ENCODE peak calls at places on chromosome 9, in nine cellular contexts. V is suprapubic skin, W is tibial nerve, I is ovary, D is stomach, M is esophagus muscularis mucosa, C is A549, U is H1, G is sigmoid colon. N is an unnamed sample. For H3K9me3, the result is how much of the 10 kb centered on the place peaks cover.

GRCh38 chr9:20240498-20240897 is 381.8 kb downstream of the MLLT3 start:
- DNase-seq in W (no peak), U (no peak), I (no peak), C (no peak), D (no peak), V (no peak), M (no peak), G (no peak), N (no peak)

GRCh38 chr9:93595461-93595860 is 19.1 kb downstream of the PHF2 start:
- DNase-seq in M (no peak), D (no peak), W (no peak), U (no peak), C (no peak), I (no peak), V (peak), G (no peak), N (no peak)

GRCh38 chr9:6739218-6739617 is 18.6 kb upstream of the KDM4C start:
- DNase-seq in D (no peak), U (no peak), C (peak), V (no peak), G (no peak), M (no peak), I (no peak), W (no peak), N (no peak)

GRCh38 chr9:70563437-70564204 is 149.2 kb upstream of the KLF9 start:
- DNase-seq in G (no peak), C (no peak), W (no peak), M (no peak), I (no peak), D (no peak), U (no peak), V (no peak), N (peak)

GRCh38 chr9:111094433-111095421 is 56.5 kb upstream of the LPAR1 start:
- DNase-seq in C (peak), D (no peak), U (no peak), M (no peak), W (no peak), I (no peak), G (peak), V (peak), N (peak)

GRCh38 chr9:129176786-129177442 is 1.1 kb downstream of the IER5L start:
- DNase-seq in U (no peak), C (no peak), W (no peak), M (no peak), V (no peak), I (peak), G (peak), D (no peak), N (no peak)

GRCh38 chr9:100914266-100914665 is 114.3 kb upstream of the PLPPR1 start:
- DNase-seq in I (no peak), D (no peak), U (no peak), W (no peak), C (no peak), V (no peak), G (no peak), M (no peak), N (no peak)

GRCh38 chr9:81244631-81245030 is 444.7 kb downstream of the TLE1 start:
- DNase-seq in W (no peak), M (no peak), D (no peak), C (no peak), G (no peak), I (no peak), V (no peak), U (no peak), N (no peak)

GRCh38 chr9:37914701-37915358 is 10.9 kb upstream of the SLC25A51 start:
- DNase-seq in G (no peak), U (no peak), I (no peak), M (no peak), C (no peak), W (no peak), V (no peak), D (no peak), N (no peak)

GRCh38 chr9:3480353-3480655 is 45.5 kb downstream of the RFX3 start:
- DNase-seq in U (no peak), V (no peak), I (no peak), G (no peak), M (no peak), W (no peak), C (no peak), D (no peak), N (no peak)

GRCh38 chr9:71824242-71824641 is 55.9 kb upstream of the CEMIP2 start:
- DNase-seq in V (no peak), G (no peak), D (no peak), C (no peak), M (no peak), W (no peak), I (no peak), U (no peak), N (no peak)

GRCh38 chr9:79829566-79830347 is 258.0 kb downstream of the TLE4 start:
- DNase-seq in U (no peak), G (no peak), W (no peak), C (no peak), M (no peak), D (no peak), I (no peak), V (no peak), N (no peak)

GRCh38 chr9:93318441-93318840 is 133.0 kb upstream of the FAM120A start:
- DNase-seq in V (no peak), U (no peak), I (no peak), M (no peak), D (no peak), G (no peak), C (no peak), W (no peak), N (no peak)

GRCh38 chr9:893843-894420 is 52.4 kb downstream of the DMRT1 start:
- DNase-seq in C (peak), V (no peak), G (no peak), I (no peak), D (peak), M (no peak), U (peak), W (no peak), N (peak)

GRCh38 chr9:8895498-8896224 is 1096.1 kb upstream of the DMAC1 start:
- DNase-seq in I (no peak), W (no peak), M (no peak), D (no peak), U (no peak), G (no peak), C (peak), V (no peak), N (no peak)

GRCh38 chr9:76399831-76400230 is 5.6 kb upstream of the RFK start:
- DNase-seq in V (no peak), W (no peak), D (no peak), I (no peak), G (no peak), M (no peak), U (no peak), C (no peak), N (no peak)

GRCh38 chr9:72509635-72510034 is 11.8 kb upstream of the TMC1 start:
- DNase-seq in G (no peak), V (no peak), W (no peak), C (no peak), I (no peak), D (no peak), M (no peak), U (no peak), N (no peak)

GRCh38 chr9:101409079-101409477 is 10.4 kb downstream of the ZNF189 start:
- DNase-seq in V (no peak), M (no peak), C (no peak), I (no peak), W (no peak), D (no peak), U (no peak), G (no peak), N (no peak)

GRCh38 chr9:129550199-129550839 is 70.6 kb downstream of the C9orf50 start:
- DNase-seq in M (peak), U (no peak), G (peak), C (peak), I (peak), V (peak), W (peak), D (peak), N (peak)

GRCh38 chr9:34403554-34404380 is 27.1 kb upstream of the MYORG start:
- DNase-seq in V (no peak), M (no peak), I (peak), G (peak), D (peak), W (peak), U (no peak), C (peak), N (peak)

GRCh38 chr9:99020786-99021436 is 77.2 kb downstream of the COL15A1 start:
- DNase-seq in G (no peak), U (no peak), V (no peak), D (no peak), C (no peak), M (no peak), I (no peak), W (no peak), N (no peak)

GRCh38 chr9:19998153-19998552 is 209.3 kb upstream of the SLC24A2 start:
- DNase-seq in U (no peak), V (no peak), C (no peak), M (no peak), I (no peak), G (no peak), W (no peak), D (no peak), N (no peak)

GRCh38 chr9:130391863-130392262 is 52.9 kb upstream of the ASS1 start:
- DNase-seq in C (no peak), V (no peak), G (no peak), W (no peak), I (no peak), D (no peak), U (no peak), M (no peak), N (peak)

GRCh38 chr9:18362901-18363685 is 110.9 kb upstream of the ADAMTSL1 start:
- DNase-seq in C (no peak), U (no peak), M (no peak), D (no peak), G (no peak), I (no peak), W (no peak), V (no peak), N (peak)

GRCh38 chr9:15087031-15087417 is 176.8 kb upstream of the FREM1 start:
- DNase-seq in M (no peak), W (no peak), V (no peak), D (no peak), C (no peak), U (no peak), I (no peak), G (no peak), N (no peak)

GRCh38 chr9:118418887-118419620 is 714.9 kb downstream of the TLR4 start:
- DNase-seq in U (no peak), G (no peak), V (no peak), W (no peak), D (no peak), C (peak), M (no peak), I (no peak), N (peak)

GRCh38 chr9:129197978-129198736 is 20.1 kb upstream of the IER5L start:
- DNase-seq in C (no peak), D (no peak), W (peak), G (peak), I (peak), U (no peak), M (no peak), V (peak), N (peak)

DNA sequence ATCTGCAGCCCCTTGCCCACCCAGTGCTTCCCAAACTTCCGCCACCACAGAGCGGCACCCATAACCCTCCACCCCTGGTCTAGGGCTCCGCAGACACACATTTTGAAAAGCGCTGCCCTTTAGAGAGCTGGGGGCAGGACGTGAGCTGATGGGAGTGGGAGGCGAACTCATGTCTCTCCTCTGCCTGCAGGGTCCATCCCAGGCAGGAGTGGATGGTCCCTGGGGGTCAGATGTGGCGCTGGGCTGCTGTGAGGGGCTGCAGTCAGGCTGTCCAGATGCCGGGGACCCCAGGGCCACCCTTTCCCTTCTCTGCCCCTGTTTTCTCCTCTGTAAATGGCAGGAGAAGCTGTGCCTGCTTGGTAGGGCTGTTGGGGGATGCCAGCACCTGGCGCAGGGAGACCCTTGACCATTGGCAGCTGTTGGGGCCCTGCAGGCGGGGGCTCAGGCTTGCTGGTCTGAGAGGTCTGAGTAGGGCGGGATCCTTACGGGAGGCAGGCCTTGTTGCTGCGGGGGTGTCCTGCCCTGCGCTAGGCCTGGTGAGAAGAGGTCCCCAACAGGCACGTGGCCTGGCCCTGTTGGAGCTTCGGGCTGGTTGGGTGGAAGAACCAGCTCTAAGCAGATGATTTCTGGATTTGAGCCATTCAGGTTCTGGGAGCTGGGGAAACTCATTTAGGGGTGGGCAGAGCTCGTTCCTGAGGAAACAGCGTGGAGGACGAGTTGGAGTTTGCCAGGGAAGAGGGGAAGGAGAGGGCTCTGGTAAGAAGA is 10.3 kb upstream of the RNU6ATAC start:
- DNase-seq in D (no peak), M (no peak), G (no peak), C (no peak), V (no peak), W (no peak), I (peak), U (no peak), N (no peak)
- H3K27ac ChIP-seq in D (no peak), M (no peak), G (no peak), C (no peak), V (no peak), W (no peak), I (no peak), U (no peak), N (no peak)

GRCh38 chr9:120676767-120677402 is 37.4 kb downstream of the MEGF9 start:
- DNase-seq in V (no peak), G (no peak), M (no peak), W (no peak), D (no peak), U (no peak), I (no peak), C (no peak), N (no peak)
- TF ChIP-seq EP300 in V (no peak), G (no peak), M (no peak), W (no peak), D (no peak), U (no peak), I (no peak), C (no peak), N (no peak)

GRCh38 chr9:96817973-96818372 is 36.3 kb downstream of the ZNF782 start:
- DNase-seq in G (no peak), W (no peak), D (no peak), U (no peak), V (no peak), I (no peak), C (no peak), M (no peak), N (no peak)
- H3K9me3 ChIP-seq in G (under half), W (half or more), D (half or more), U (half or more), V (half or more), I (under half), C (half or more), M (half or more), N (half or more)

GRCh38 chr9:21747171-21747570 is 55.3 kb upstream of the MTAP start:
- DNase-seq in V (no peak), G (no peak), M (no peak), C (no peak), U (no peak), W (no peak), I (no peak), D (no peak), N (no peak)
- H3K27ac ChIP-seq in V (no peak), G (no peak), M (no peak), C (no peak), U (no peak), W (no peak), I (no peak), D (no peak), N (no peak)

DNA sequence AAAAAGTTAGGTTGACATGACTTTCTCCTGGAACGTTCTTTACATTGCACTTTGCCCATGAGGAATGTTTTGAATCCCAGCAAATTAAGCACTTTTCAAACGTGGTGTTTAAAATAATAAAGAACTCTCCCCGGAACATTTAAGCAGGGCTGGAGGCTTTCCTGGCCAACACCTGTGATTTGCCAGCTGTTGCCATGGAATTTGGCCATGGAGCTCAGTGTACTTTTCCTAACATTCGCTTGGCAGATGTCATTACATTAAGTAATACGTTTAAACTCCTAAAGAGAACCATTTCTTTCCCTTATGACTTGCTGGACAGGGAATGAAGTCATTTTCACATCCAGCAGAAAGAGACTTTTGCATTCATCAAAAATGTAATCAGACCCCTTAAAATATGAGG is 146.1 kb downstream of the GAS1 start:
- DNase-seq in W (no peak), D (no peak), C (no peak), I (no peak), V (no peak), U (no peak), M (no peak), G (no peak), N (no peak)
- TF ChIP-seq EP300 in W (no peak), D (no peak), C (no peak), I (no peak), V (no peak), U (no peak), M (no peak), G (no peak), N (no peak)

DNA sequence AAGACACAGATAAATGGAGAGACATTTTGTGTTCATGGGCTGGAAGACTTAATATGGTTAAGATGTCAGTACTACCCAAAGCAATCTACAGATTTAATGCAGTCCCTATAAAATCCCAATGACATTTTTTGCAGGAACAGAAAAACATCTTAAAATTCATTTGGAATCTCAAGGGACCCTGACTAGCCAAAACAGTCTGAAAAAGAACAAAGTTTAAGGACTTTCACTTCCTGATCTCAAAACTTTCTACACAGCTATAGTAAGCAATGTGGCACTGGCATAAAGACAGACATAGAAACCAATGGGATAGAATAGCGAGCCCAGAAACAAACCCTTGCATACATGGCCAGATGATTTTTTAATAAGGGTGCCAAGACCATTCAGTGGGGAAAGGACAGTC is 9.7 kb upstream of the CAMSAP1 start:
- DNase-seq in M (no peak), C (no peak), D (no peak), G (no peak), U (no peak), W (no peak), I (no peak), V (no peak), N (no peak)
- H3K9me3 ChIP-seq in M (half or more), C (half or more), D (under half), G (under half), U (half or more), W (half or more), I (under half), V (under half), N (under half)

GRCh38 chr9:121499177-121499426 is 542 bp downstream of the GGTA1 start:
- DNase-seq in U (no peak), M (no peak), V (no peak), C (no peak), I (no peak), W (no peak), D (no peak), G (no peak), N (no peak)
- H3K27ac ChIP-seq in U (no peak), M (peak), V (peak), C (peak), I (no peak), W (no peak), D (peak), G (peak), N (peak)

GRCh38 chr9:137242329-137243204 is 1.5 kb downstream of the TUBB4B start:
- DNase-seq in D (no peak), C (no peak), U (no peak), V (no peak), I (no peak), M (no peak), W (no peak), G (no peak), N (no peak)

GRCh38 chr9:137240841-137241489 is at the start of gene TUBB4B:
- DNase-seq in M (peak), W (peak), I (peak), V (peak), U (peak), D (peak), C (peak), G (peak), N (peak)

GRCh38 chr9:137243626-137244485 is 2.8 kb downstream of the TUBB4B start:
- DNase-seq in U (no peak), C (no peak), V (no peak), W (no peak), I (no peak), D (no peak), G (no peak), M (no peak), N (peak)

GRCh38 chr9:137240321-137240840 is 706 bp upstream of the TUBB4B start:
- DNase-seq in V (peak), C (no peak), W (peak), G (peak), I (peak), U (no peak), D (peak), M (peak), N (peak)

DNA sequence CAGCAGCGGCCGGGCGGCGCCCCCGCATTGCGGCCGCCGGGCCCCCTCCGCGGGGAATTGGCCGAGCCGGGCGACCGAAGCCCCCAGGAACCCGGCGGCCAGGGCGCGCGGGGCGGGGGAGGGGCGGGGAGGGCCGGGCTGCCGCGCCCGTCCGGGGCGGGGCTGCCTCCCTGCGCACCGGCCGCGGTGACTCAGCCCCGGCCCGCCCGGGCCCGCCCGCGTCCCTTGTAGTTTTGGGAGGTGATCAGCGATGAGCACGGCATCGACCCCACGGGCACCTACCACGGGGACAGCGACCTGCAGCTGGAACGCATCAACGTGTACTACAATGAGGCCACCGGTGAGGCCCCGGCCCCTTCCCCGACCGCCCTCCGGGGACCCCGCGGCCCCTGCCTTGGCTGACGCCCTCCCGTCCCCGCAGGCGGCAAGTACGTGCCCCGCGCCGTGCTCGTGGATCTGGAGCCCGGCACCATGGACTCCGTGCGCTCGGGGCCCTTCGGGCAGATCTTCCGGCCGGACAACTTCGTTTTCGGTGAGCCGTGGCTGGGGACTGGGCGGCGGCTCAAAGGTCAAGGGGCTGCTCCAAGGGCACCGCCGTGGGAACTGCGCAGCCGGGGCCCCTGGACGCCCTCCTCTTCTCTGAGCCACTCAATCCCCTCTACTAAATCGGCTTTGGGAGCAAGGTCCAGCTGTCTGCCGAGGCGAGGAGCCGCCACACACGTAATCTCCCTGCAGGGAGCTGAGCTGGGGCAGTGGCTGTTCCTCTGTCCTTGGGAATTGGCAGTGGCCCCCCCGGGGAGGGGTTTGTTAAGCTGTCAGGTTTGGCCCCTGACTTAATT is 622 bp downstream of the TUBB4B start:
- DNase-seq in U (no peak), M (no peak), I (peak), W (peak), C (no peak), G (peak), D (peak), V (no peak), N (peak)
- TF ChIP-seq EP300 in U (no peak), M (no peak), I (no peak), W (no peak), C (no peak), G (no peak), D (no peak), V (no peak), N (no peak)